ENCODE peak calls at places on chromosomes 12 and 14, in six cellular contexts. One of them, this sample, is unnamed.

GRCh38 chr12:107451246-107451645 is 234.4 kb upstream of the PWP1 start:
- DNase-seq in transverse colon: no peak
- DNase-seq in NB4: no peak
- DNase-seq in body of pancreas: no peak
- DNase-seq in heart left ventricle: no peak
- DNase-seq in IMR-90: no peak
- DNase-seq in this sample: no peak

GRCh38 chr12:12214635-12215131 is 52.2 kb downstream of the LRP6 start:
- DNase-seq in transverse colon: no peak
- DNase-seq in NB4: peak
- DNase-seq in body of pancreas: no peak
- DNase-seq in heart left ventricle: no peak
- DNase-seq in IMR-90: peak
- DNase-seq in this sample: no peak

GRCh38 chr12:54601841-54602240 is 13.4 kb upstream of the PPP1R1A start:
- DNase-seq in transverse colon: no peak
- DNase-seq in NB4: peak
- DNase-seq in body of pancreas: no peak
- DNase-seq in heart left ventricle: no peak
- DNase-seq in IMR-90: no peak
- DNase-seq in this sample: peak

GRCh38 chr12:117490130-117490529 is 128.7 kb upstream of the NOS1 start:
- DNase-seq in transverse colon: no peak
- DNase-seq in NB4: no peak
- DNase-seq in body of pancreas: no peak
- DNase-seq in heart left ventricle: no peak
- DNase-seq in IMR-90: no peak
- DNase-seq in this sample: no peak

GRCh38 chr12:121933522-121934317 is 15.3 kb downstream of the CFAP251 start:
- DNase-seq in transverse colon: no peak
- DNase-seq in NB4: peak
- DNase-seq in body of pancreas: no peak
- DNase-seq in heart left ventricle: no peak
- DNase-seq in IMR-90: peak
- DNase-seq in this sample: peak

GRCh38 chr14:91245029-91245428 is 525 bp upstream of the GPR68 start:
- DNase-seq in transverse colon: peak
- DNase-seq in NB4: no peak
- DNase-seq in body of pancreas: peak
- DNase-seq in heart left ventricle: no peak
- DNase-seq in IMR-90: no peak
- DNase-seq in this sample: no peak

GRCh38 chr12:132886529-132887477 is 602 bp downstream of the CHFR start:
- DNase-seq in transverse colon: peak
- DNase-seq in NB4: peak
- DNase-seq in body of pancreas: peak
- DNase-seq in heart left ventricle: peak
- DNase-seq in IMR-90: peak
- DNase-seq in this sample: peak

GRCh38 chr14:51121096-51121495 is 26.2 kb upstream of the TRIM9 start:
- DNase-seq in transverse colon: no peak
- DNase-seq in NB4: no peak
- DNase-seq in body of pancreas: no peak
- DNase-seq in heart left ventricle: no peak
- DNase-seq in IMR-90: no peak
- DNase-seq in this sample: no peak

GRCh38 chr14:61179776-61180398 is 101.3 kb downstream of the TMEM30B start:
- DNase-seq in transverse colon: no peak
- DNase-seq in NB4: no peak
- DNase-seq in body of pancreas: no peak
- DNase-seq in heart left ventricle: no peak
- DNase-seq in IMR-90: peak
- DNase-seq in this sample: no peak

GRCh38 chr14:33848706-33849454 is 102.0 kb downstream of the EGLN3 start:
- DNase-seq in transverse colon: peak
- DNase-seq in NB4: peak
- DNase-seq in body of pancreas: peak
- DNase-seq in heart left ventricle: peak
- DNase-seq in IMR-90: peak
- DNase-seq in this sample: peak

GRCh38 chr12:1523046-1523445 is 71.3 kb downstream of the FBXL14 start:
- DNase-seq in transverse colon: no peak
- DNase-seq in NB4: no peak
- DNase-seq in body of pancreas: no peak
- DNase-seq in heart left ventricle: no peak
- DNase-seq in IMR-90: no peak
- DNase-seq in this sample: no peak

GRCh38 chr12:81022531-81022930 is 55.3 kb upstream of the ACSS3 start:
- DNase-seq in transverse colon: no peak
- DNase-seq in NB4: no peak
- DNase-seq in body of pancreas: no peak
- DNase-seq in heart left ventricle: no peak
- DNase-seq in IMR-90: no peak
- DNase-seq in this sample: no peak

GRCh38 chr14:91482278-91483023 is 27.7 kb downstream of the PPP4R3A start:
- DNase-seq in transverse colon: no peak
- DNase-seq in NB4: peak
- DNase-seq in body of pancreas: peak
- DNase-seq in heart left ventricle: no peak
- DNase-seq in IMR-90: peak
- DNase-seq in this sample: no peak

GRCh38 chr12:8687846-8688601 is 9.8 kb upstream of the RIMKLB start:
- DNase-seq in transverse colon: peak
- DNase-seq in NB4: peak
- DNase-seq in body of pancreas: peak
- DNase-seq in heart left ventricle: peak
- DNase-seq in IMR-90: peak
- DNase-seq in this sample: peak

GRCh38 chr12:14901228-14901562 is 15.5 kb upstream of the MGP start:
- DNase-seq in transverse colon: no peak
- DNase-seq in NB4: peak
- DNase-seq in body of pancreas: peak
- DNase-seq in heart left ventricle: peak
- DNase-seq in IMR-90: no peak
- DNase-seq in this sample: peak

GRCh38 chr12:124636138-124636968 is 68.9 kb upstream of the NCOR2 start:
- DNase-seq in transverse colon: peak
- DNase-seq in NB4: peak
- DNase-seq in body of pancreas: peak
- DNase-seq in heart left ventricle: peak
- DNase-seq in IMR-90: peak
- DNase-seq in this sample: peak

GRCh38 chr14:69327507-69327906 is 67.5 kb downstream of the GALNT16 start:
- DNase-seq in transverse colon: peak
- DNase-seq in NB4: no peak
- DNase-seq in body of pancreas: no peak
- DNase-seq in heart left ventricle: no peak
- DNase-seq in IMR-90: no peak
- DNase-seq in this sample: no peak

GRCh38 chr12:119178544-119179334 is at the start of gene HSPB8:
- DNase-seq in transverse colon: peak
- DNase-seq in NB4: no peak
- DNase-seq in body of pancreas: peak
- DNase-seq in heart left ventricle: peak
- DNase-seq in IMR-90: peak
- DNase-seq in this sample: no peak

GRCh38 chr14:100871234-100872186 is 32.0 kb downstream of the RTL1 start:
- DNase-seq in transverse colon: no peak
- DNase-seq in NB4: peak
- DNase-seq in body of pancreas: no peak
- DNase-seq in heart left ventricle: peak
- DNase-seq in IMR-90: peak
- DNase-seq in this sample: peak

GRCh38 chr12:121189061-121189886 is 20.7 kb upstream of the P2RX4 start:
- DNase-seq in transverse colon: no peak
- DNase-seq in NB4: no peak
- DNase-seq in body of pancreas: no peak
- DNase-seq in heart left ventricle: no peak
- DNase-seq in IMR-90: no peak
- DNase-seq in this sample: peak

GRCh38 chr12:81518638-81519037 is 240.5 kb downstream of the PPFIA2 start:
- DNase-seq in transverse colon: no peak
- DNase-seq in NB4: no peak
- DNase-seq in body of pancreas: no peak
- DNase-seq in heart left ventricle: no peak
- DNase-seq in IMR-90: no peak
- DNase-seq in this sample: no peak

GRCh38 chr14:96852823-96853422 is 55.7 kb downstream of the VRK1 start:
- DNase-seq in transverse colon: no peak
- DNase-seq in NB4: peak
- DNase-seq in body of pancreas: peak
- DNase-seq in heart left ventricle: no peak
- DNase-seq in IMR-90: peak
- DNase-seq in this sample: peak

GRCh38 chr12:26143291-26143690 is 18.5 kb upstream of the BHLHE41 start:
- DNase-seq in transverse colon: no peak
- DNase-seq in NB4: no peak
- DNase-seq in body of pancreas: no peak
- DNase-seq in heart left ventricle: no peak
- DNase-seq in IMR-90: no peak
- DNase-seq in this sample: no peak

GRCh38 chr14:104343690-104344640 is 205.6 kb downstream of the KIF26A start:
- DNase-seq in transverse colon: no peak
- DNase-seq in NB4: no peak
- DNase-seq in body of pancreas: no peak
- DNase-seq in heart left ventricle: no peak
- DNase-seq in IMR-90: no peak
- DNase-seq in this sample: no peak

GRCh38 chr12:68619541-68619940 is 8.8 kb downstream of the RAP1B start:
- DNase-seq in transverse colon: no peak
- DNase-seq in NB4: no peak
- DNase-seq in body of pancreas: no peak
- DNase-seq in heart left ventricle: no peak
- DNase-seq in IMR-90: no peak
- DNase-seq in this sample: no peak

GRCh38 chr12:68623059-68623458 is 12.4 kb downstream of the RAP1B start:
- DNase-seq in transverse colon: no peak
- DNase-seq in NB4: no peak
- DNase-seq in body of pancreas: no peak
- DNase-seq in heart left ventricle: no peak
- DNase-seq in IMR-90: no peak
- DNase-seq in this sample: no peak

GRCh38 chr12:68622250-68622649 is 11.6 kb downstream of the RAP1B start:
- DNase-seq in transverse colon: no peak
- DNase-seq in NB4: no peak
- DNase-seq in body of pancreas: no peak
- DNase-seq in heart left ventricle: no peak
- DNase-seq in IMR-90: no peak
- DNase-seq in this sample: peak

GRCh38 chr12:68621092-68622081 is 10.7 kb downstream of the RAP1B start:
- DNase-seq in transverse colon: no peak
- DNase-seq in NB4: no peak
- DNase-seq in body of pancreas: no peak
- DNase-seq in heart left ventricle: no peak
- DNase-seq in IMR-90: no peak
- DNase-seq in this sample: no peak

GRCh38 chr12:68620528-68620927 is 9.8 kb downstream of the RAP1B start:
- DNase-seq in transverse colon: no peak
- DNase-seq in NB4: peak
- DNase-seq in body of pancreas: no peak
- DNase-seq in heart left ventricle: no peak
- DNase-seq in IMR-90: no peak
- DNase-seq in this sample: peak
- TF ChIP-seq POLR2A in transverse colon: no peak
- TF ChIP-seq POLR2A in NB4: no peak
- TF ChIP-seq POLR2A in body of pancreas: no peak
- TF ChIP-seq POLR2A in heart left ventricle: no peak
- TF ChIP-seq POLR2A in IMR-90: no peak
- TF ChIP-seq POLR2A in this sample: no peak

GRCh38 chr14:23183479-23183878 is at the start of gene SLC7A8:
- DNase-seq in transverse colon: peak
- DNase-seq in NB4: no peak
- DNase-seq in body of pancreas: peak
- DNase-seq in heart left ventricle: peak
- DNase-seq in IMR-90: no peak
- DNase-seq in this sample: no peak
- TF ChIP-seq POLR2A in transverse colon: peak
- TF ChIP-seq POLR2A in NB4: no peak
- TF ChIP-seq POLR2A in body of pancreas: peak
- TF ChIP-seq POLR2A in heart left ventricle: peak
- TF ChIP-seq POLR2A in IMR-90: no peak
- TF ChIP-seq POLR2A in this sample: no peak

DNA sequence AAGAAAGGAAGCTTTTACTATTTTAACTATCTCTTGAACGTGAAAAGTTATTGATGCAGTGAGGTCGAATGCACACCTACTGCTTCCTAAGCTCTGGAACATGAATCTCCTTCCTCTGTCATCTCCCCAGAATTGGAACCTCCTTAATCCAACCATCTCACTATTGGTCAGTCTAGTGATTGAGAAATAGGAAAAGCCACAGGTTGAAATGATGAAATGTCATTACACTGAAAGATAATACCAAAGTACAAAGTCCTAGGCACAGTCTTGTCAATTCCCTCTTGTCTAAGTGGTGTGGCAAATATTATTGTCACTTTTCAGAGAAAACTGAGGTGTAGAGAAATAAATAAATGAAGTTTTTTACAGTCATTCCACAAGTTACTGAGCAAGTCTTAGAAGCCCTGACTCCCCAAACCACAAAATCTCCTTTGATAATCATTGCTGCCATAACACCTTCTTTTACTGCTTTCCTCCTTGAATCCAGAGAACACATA is 19.5 kb upstream of the HIGD1C start:
- DNase-seq in transverse colon: no peak
- DNase-seq in NB4: peak
- DNase-seq in body of pancreas: no peak
- DNase-seq in heart left ventricle: no peak
- DNase-seq in IMR-90: no peak
- DNase-seq in this sample: no peak
- TF ChIP-seq POLR2A in transverse colon: no peak
- TF ChIP-seq POLR2A in NB4: no peak
- TF ChIP-seq POLR2A in body of pancreas: no peak
- TF ChIP-seq POLR2A in heart left ventricle: no peak
- TF ChIP-seq POLR2A in IMR-90: no peak
- TF ChIP-seq POLR2A in this sample: no peak

DNA sequence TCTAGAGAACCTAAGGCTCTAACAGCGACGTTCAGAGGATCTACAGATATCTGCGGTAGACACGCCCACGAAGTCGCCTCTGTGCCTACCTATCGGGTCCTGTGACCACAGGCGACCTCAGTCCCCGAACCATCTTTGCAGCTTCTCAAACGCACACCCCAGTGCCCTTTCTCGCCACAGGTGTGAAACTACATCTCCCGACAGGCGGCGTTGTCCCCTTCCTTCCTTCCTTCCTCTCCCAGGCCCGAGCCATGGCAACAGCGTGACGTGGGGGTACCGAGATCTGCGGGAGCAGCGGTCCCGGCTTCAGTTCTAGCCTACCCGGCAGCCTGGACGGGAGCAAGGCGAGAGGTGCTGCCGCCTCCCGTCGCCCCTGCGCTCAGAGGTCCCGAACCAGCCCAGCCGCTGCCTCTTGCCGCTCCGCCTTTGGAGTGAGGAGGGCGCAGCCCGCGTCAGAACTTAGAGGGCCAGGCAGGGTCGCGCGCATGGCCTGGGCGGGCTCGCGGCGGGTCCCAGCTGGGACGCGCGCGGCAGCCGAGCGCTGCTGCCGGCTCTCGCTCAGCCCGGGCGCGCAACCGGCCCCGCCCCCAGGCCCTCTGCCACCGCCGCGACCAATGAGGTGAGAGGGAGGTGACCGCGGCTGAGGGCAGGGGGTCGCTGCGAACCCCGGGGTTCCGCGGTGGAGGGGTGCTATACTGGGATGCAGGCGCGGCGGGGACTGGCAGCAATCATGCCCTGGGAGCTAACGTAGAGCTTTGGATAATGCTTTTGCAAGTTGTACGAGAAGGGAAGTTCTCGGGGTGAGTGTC is at the start of gene COQ10A:
- DNase-seq in transverse colon: peak
- DNase-seq in NB4: peak
- DNase-seq in body of pancreas: peak
- DNase-seq in heart left ventricle: peak
- DNase-seq in IMR-90: peak
- DNase-seq in this sample: peak
- TF ChIP-seq POLR2A in transverse colon: peak
- TF ChIP-seq POLR2A in NB4: no peak
- TF ChIP-seq POLR2A in body of pancreas: peak
- TF ChIP-seq POLR2A in heart left ventricle: peak
- TF ChIP-seq POLR2A in IMR-90: peak
- TF ChIP-seq POLR2A in this sample: peak

This sample was measured in erythroblast.